ENCODE peak calls at places on chromosome 4, in eight cellular contexts. One of them, this sample, is unnamed.

GRCh38 chr4:174305961-174306360 is 22.2 kb downstream of the CEP44 start:
- DNase-seq in cardiac muscle cell: no peak
- DNase-seq in CD8-positive, alpha-beta T cell: no peak
- DNase-seq in CD4-positive, CD25-positive, alpha-beta regulatory T cell: no peak
- DNase-seq in GM23248: no peak
- DNase-seq in tibial nerve: no peak
- DNase-seq in tibial artery: no peak
- DNase-seq in AG04450: no peak
- DNase-seq in this sample: no peak

GRCh38 chr4:158203929-158204328 is 6.4 kb upstream of the TMEM144 start:
- DNase-seq in cardiac muscle cell: no peak
- DNase-seq in tibial nerve: no peak
- DNase-seq in CD4-positive, CD25-positive, alpha-beta regulatory T cell: no peak
- DNase-seq in GM23248: no peak
- DNase-seq in AG04450: no peak
- DNase-seq in CD8-positive, alpha-beta T cell: no peak
- DNase-seq in tibial artery: no peak
- DNase-seq in this sample: no peak

GRCh38 chr4:68264875-68265565 is 19.5 kb upstream of the TMPRSS11B start:
- DNase-seq in AG04450: no peak
- DNase-seq in tibial artery: no peak
- DNase-seq in CD4-positive, CD25-positive, alpha-beta regulatory T cell: peak
- DNase-seq in cardiac muscle cell: no peak
- DNase-seq in GM23248: no peak
- DNase-seq in tibial nerve: no peak
- DNase-seq in CD8-positive, alpha-beta T cell: no peak
- DNase-seq in this sample: no peak

GRCh38 chr4:87073570-87074470 is 139.0 kb downstream of the AFF1 start:
- DNase-seq in tibial artery: no peak
- DNase-seq in cardiac muscle cell: peak
- DNase-seq in CD4-positive, CD25-positive, alpha-beta regulatory T cell: peak
- DNase-seq in GM23248: no peak
- DNase-seq in CD8-positive, alpha-beta T cell: peak
- DNase-seq in tibial nerve: no peak
- DNase-seq in AG04450: no peak
- DNase-seq in this sample: no peak

GRCh38 chr4:148954011-148954749 is 512.0 kb upstream of the NR3C2 start:
- DNase-seq in cardiac muscle cell: no peak
- DNase-seq in CD4-positive, CD25-positive, alpha-beta regulatory T cell: no peak
- DNase-seq in GM23248: no peak
- DNase-seq in tibial artery: no peak
- DNase-seq in CD8-positive, alpha-beta T cell: no peak
- DNase-seq in tibial nerve: no peak
- DNase-seq in AG04450: no peak
- DNase-seq in this sample: no peak

GRCh38 chr4:120156115-120156718 is 89.6 kb upstream of the MAD2L1 start:
- DNase-seq in CD4-positive, CD25-positive, alpha-beta regulatory T cell: peak
- DNase-seq in GM23248: peak
- DNase-seq in CD8-positive, alpha-beta T cell: no peak
- DNase-seq in cardiac muscle cell: peak
- DNase-seq in tibial nerve: no peak
- DNase-seq in AG04450: peak
- DNase-seq in tibial artery: no peak
- DNase-seq in this sample: no peak

GRCh38 chr4:182978152-182978827 is 61.1 kb upstream of the DCTD start:
- DNase-seq in tibial artery: no peak
- DNase-seq in CD8-positive, alpha-beta T cell: no peak
- DNase-seq in AG04450: no peak
- DNase-seq in GM23248: peak
- DNase-seq in CD4-positive, CD25-positive, alpha-beta regulatory T cell: no peak
- DNase-seq in cardiac muscle cell: peak
- DNase-seq in tibial nerve: no peak
- DNase-seq in this sample: no peak

GRCh38 chr4:153217440-153217839 is 13.2 kb downstream of the TRIM2 start:
- DNase-seq in cardiac muscle cell: no peak
- DNase-seq in tibial nerve: no peak
- DNase-seq in GM23248: peak
- DNase-seq in tibial artery: no peak
- DNase-seq in AG04450: no peak
- DNase-seq in CD8-positive, alpha-beta T cell: no peak
- DNase-seq in CD4-positive, CD25-positive, alpha-beta regulatory T cell: no peak
- DNase-seq in this sample: no peak

GRCh38 chr4:26368685-26369084 is 47.9 kb downstream of the RBPJ start:
- DNase-seq in tibial nerve: no peak
- DNase-seq in CD8-positive, alpha-beta T cell: no peak
- DNase-seq in GM23248: no peak
- DNase-seq in CD4-positive, CD25-positive, alpha-beta regulatory T cell: no peak
- DNase-seq in cardiac muscle cell: no peak
- DNase-seq in tibial artery: no peak
- DNase-seq in AG04450: no peak
- DNase-seq in this sample: no peak

GRCh38 chr4:100184787-100185186 is 5.5 kb downstream of the DDIT4L start:
- DNase-seq in CD8-positive, alpha-beta T cell: no peak
- DNase-seq in tibial nerve: no peak
- DNase-seq in cardiac muscle cell: no peak
- DNase-seq in AG04450: no peak
- DNase-seq in tibial artery: no peak
- DNase-seq in GM23248: no peak
- DNase-seq in CD4-positive, CD25-positive, alpha-beta regulatory T cell: no peak
- DNase-seq in this sample: no peak

GRCh38 chr4:8607603-8608481 is 15.3 kb downstream of the CPZ start:
- DNase-seq in tibial artery: no peak
- DNase-seq in CD4-positive, CD25-positive, alpha-beta regulatory T cell: no peak
- DNase-seq in GM23248: peak
- DNase-seq in cardiac muscle cell: peak
- DNase-seq in tibial nerve: no peak
- DNase-seq in CD8-positive, alpha-beta T cell: peak
- DNase-seq in AG04450: no peak
- DNase-seq in this sample: no peak

GRCh38 chr4:71211748-71212147 is 127.1 kb upstream of the SLC4A4 start:
- DNase-seq in CD4-positive, CD25-positive, alpha-beta regulatory T cell: no peak
- DNase-seq in AG04450: no peak
- DNase-seq in GM23248: peak
- DNase-seq in CD8-positive, alpha-beta T cell: no peak
- DNase-seq in tibial nerve: no peak
- DNase-seq in tibial artery: no peak
- DNase-seq in cardiac muscle cell: peak
- DNase-seq in this sample: no peak

GRCh38 chr4:153039542-153040185 is 103.5 kb downstream of the FHDC1 start:
- DNase-seq in GM23248: no peak
- DNase-seq in cardiac muscle cell: peak
- DNase-seq in CD4-positive, CD25-positive, alpha-beta regulatory T cell: no peak
- DNase-seq in tibial nerve: no peak
- DNase-seq in tibial artery: no peak
- DNase-seq in CD8-positive, alpha-beta T cell: no peak
- DNase-seq in AG04450: no peak
- DNase-seq in this sample: no peak

GRCh38 chr4:23885943-23886590 is 3.8 kb downstream of the PPARGC1A start:
- DNase-seq in tibial nerve: no peak
- DNase-seq in CD8-positive, alpha-beta T cell: no peak
- DNase-seq in AG04450: no peak
- DNase-seq in GM23248: no peak
- DNase-seq in cardiac muscle cell: no peak
- DNase-seq in tibial artery: no peak
- DNase-seq in CD4-positive, CD25-positive, alpha-beta regulatory T cell: no peak
- DNase-seq in this sample: no peak

GRCh38 chr4:88573286-88573994 is 18.8 kb upstream of the HERC3 start:
- DNase-seq in AG04450: no peak
- DNase-seq in CD8-positive, alpha-beta T cell: no peak
- DNase-seq in GM23248: peak
- DNase-seq in cardiac muscle cell: no peak
- DNase-seq in CD4-positive, CD25-positive, alpha-beta regulatory T cell: no peak
- DNase-seq in tibial artery: no peak
- DNase-seq in tibial nerve: no peak
- DNase-seq in this sample: no peak

GRCh38 chr4:155809835-155810234 is 51.0 kb downstream of the GUCY1B1 start:
- DNase-seq in CD4-positive, CD25-positive, alpha-beta regulatory T cell: peak
- DNase-seq in tibial artery: no peak
- DNase-seq in CD8-positive, alpha-beta T cell: no peak
- DNase-seq in AG04450: peak
- DNase-seq in GM23248: peak
- DNase-seq in cardiac muscle cell: peak
- DNase-seq in tibial nerve: no peak
- DNase-seq in this sample: no peak

GRCh38 chr4:154205471-154205870 is 286.1 kb downstream of the DCHS2 start:
- DNase-seq in AG04450: no peak
- DNase-seq in cardiac muscle cell: no peak
- DNase-seq in tibial artery: no peak
- DNase-seq in GM23248: peak
- DNase-seq in tibial nerve: no peak
- DNase-seq in CD8-positive, alpha-beta T cell: no peak
- DNase-seq in CD4-positive, CD25-positive, alpha-beta regulatory T cell: no peak
- DNase-seq in this sample: no peak

GRCh38 chr4:23930750-23931488 is 41.1 kb upstream of the PPARGC1A start:
- DNase-seq in cardiac muscle cell: peak
- DNase-seq in CD8-positive, alpha-beta T cell: no peak
- DNase-seq in AG04450: no peak
- DNase-seq in tibial artery: peak
- DNase-seq in tibial nerve: peak
- DNase-seq in CD4-positive, CD25-positive, alpha-beta regulatory T cell: no peak
- DNase-seq in GM23248: peak
- DNase-seq in this sample: no peak

DNA sequence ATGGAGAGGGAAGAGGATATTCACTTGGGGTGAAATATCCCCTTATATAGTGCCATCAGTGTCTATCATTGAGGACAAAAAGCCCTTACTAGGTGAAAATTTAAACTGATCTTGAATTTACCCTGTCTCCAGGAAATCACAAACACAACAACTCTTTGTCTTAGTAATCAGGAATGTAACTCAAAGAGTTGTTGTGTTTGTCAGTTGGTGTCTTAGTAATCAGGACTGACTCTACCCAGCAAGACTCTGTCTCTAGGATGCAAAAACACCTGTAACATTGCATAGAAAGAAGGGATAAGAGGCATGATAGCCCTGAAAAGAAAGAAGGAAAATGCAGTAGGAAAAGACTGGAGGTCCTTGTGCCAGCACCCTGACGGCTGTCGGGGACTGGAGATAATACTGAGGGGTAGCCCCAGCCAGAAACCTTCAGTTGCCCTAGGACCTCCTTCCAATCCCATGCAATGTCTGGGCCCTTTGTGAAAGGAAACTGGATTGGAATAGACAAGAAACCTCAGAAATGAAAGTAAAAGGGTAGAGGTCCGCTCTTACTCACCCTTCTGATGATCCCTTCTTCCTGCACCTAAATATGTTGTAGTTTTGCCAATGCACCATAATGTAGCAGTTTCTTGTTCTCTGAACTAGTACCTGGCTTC is 45.3 kb downstream of the HMGB2 start:
- DNase-seq in CD4-positive, CD25-positive, alpha-beta regulatory T cell: peak
- DNase-seq in AG04450: no peak
- DNase-seq in tibial nerve: no peak
- DNase-seq in CD8-positive, alpha-beta T cell: no peak
- DNase-seq in tibial artery: no peak
- DNase-seq in GM23248: peak
- DNase-seq in cardiac muscle cell: peak
- DNase-seq in this sample: no peak
- H3K27ac ChIP-seq in CD4-positive, CD25-positive, alpha-beta regulatory T cell: no peak
- H3K27ac ChIP-seq in AG04450: no peak
- H3K27ac ChIP-seq in tibial nerve: no peak
- H3K27ac ChIP-seq in CD8-positive, alpha-beta T cell: no peak
- H3K27ac ChIP-seq in tibial artery: no peak
- H3K27ac ChIP-seq in GM23248: no peak
- H3K27ac ChIP-seq in cardiac muscle cell: peak
- H3K27ac ChIP-seq in this sample: no peak

DNA sequence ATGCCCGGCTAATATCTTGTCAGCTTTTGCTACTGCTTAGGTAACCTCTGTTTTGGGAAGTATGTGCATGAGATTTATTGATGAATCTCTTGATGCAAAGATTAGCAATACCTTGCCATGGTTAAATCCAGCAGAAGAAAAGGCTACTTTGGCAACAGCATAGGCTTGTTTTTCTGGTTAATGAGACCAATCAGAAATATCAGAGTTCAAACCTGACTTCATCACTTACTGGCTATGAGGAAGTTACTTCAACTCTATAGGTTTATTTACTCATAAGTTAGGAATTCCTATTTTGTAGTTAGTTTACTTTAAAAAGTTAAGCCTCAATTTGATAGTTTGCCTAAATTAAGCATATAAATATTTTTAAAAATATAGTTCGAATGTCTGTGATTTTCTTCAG is 93.1 kb downstream of the PDLIM5 start:
- DNase-seq in tibial nerve: no peak
- DNase-seq in cardiac muscle cell: no peak
- DNase-seq in tibial artery: no peak
- DNase-seq in CD8-positive, alpha-beta T cell: no peak
- DNase-seq in AG04450: no peak
- DNase-seq in CD4-positive, CD25-positive, alpha-beta regulatory T cell: no peak
- DNase-seq in GM23248: peak
- DNase-seq in this sample: no peak
- H3K4me3 ChIP-seq in tibial nerve: no peak
- H3K4me3 ChIP-seq in cardiac muscle cell: no peak
- H3K4me3 ChIP-seq in tibial artery: no peak
- H3K4me3 ChIP-seq in CD8-positive, alpha-beta T cell: no peak
- H3K4me3 ChIP-seq in AG04450: no peak
- H3K4me3 ChIP-seq in CD4-positive, CD25-positive, alpha-beta regulatory T cell: no peak
- H3K4me3 ChIP-seq in GM23248: peak
- H3K4me3 ChIP-seq in this sample: no peak

DNA sequence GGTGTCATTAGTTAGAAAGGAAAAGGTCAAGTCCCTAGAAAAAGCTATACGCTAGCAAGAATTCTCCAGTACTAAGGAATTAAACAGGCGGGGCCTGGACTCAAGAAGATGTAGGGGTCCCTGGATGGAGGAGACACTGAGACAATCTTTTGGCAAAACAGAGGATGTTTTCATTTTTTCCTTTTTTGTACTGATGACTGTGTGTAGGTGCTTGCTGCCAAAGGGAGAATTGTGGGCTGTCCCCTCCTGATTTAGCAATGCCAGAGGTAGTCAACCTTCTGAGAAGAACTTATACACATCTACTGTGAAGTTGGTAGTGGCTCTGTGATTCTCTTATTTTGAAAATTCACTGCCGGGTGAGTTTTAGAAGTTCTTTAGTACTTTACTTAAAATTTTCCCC is 391.1 kb downstream of the SPRY1 start:
- DNase-seq in tibial nerve: no peak
- DNase-seq in CD8-positive, alpha-beta T cell: no peak
- DNase-seq in CD4-positive, CD25-positive, alpha-beta regulatory T cell: no peak
- DNase-seq in tibial artery: no peak
- DNase-seq in cardiac muscle cell: no peak
- DNase-seq in AG04450: no peak
- DNase-seq in GM23248: peak
- DNase-seq in this sample: no peak
- H3K27ac ChIP-seq in tibial nerve: peak
- H3K27ac ChIP-seq in CD8-positive, alpha-beta T cell: no peak
- H3K27ac ChIP-seq in CD4-positive, CD25-positive, alpha-beta regulatory T cell: no peak
- H3K27ac ChIP-seq in tibial artery: peak
- H3K27ac ChIP-seq in cardiac muscle cell: no peak
- H3K27ac ChIP-seq in AG04450: no peak
- H3K27ac ChIP-seq in GM23248: no peak
- H3K27ac ChIP-seq in this sample: no peak

DNA sequence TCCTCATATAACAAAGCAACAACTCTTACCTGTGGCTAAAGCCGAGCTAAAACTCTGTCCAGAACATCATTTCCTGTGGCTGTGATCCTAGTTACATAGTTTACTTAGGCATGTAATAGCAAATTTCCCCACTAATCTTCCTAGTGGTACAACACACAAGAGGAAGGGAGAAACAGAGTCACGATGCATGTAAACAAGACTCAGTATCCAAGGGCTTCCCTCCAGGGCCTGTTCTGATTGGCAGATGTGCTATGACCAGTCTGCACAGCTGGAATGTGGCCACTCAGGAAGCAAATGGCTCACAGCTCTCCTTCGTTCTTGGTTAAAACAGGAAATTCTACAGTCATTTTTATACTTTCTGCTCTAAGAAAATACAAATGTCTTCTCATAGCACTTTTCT is 49.2 kb upstream of the PRSS48 start:
- DNase-seq in GM23248: peak
- DNase-seq in tibial nerve: peak
- DNase-seq in CD8-positive, alpha-beta T cell: no peak
- DNase-seq in cardiac muscle cell: peak
- DNase-seq in tibial artery: peak
- DNase-seq in AG04450: peak
- DNase-seq in CD4-positive, CD25-positive, alpha-beta regulatory T cell: no peak
- DNase-seq in this sample: no peak
- H3K4me3 ChIP-seq in GM23248: peak
- H3K4me3 ChIP-seq in tibial nerve: peak
- H3K4me3 ChIP-seq in CD8-positive, alpha-beta T cell: no peak
- H3K4me3 ChIP-seq in cardiac muscle cell: no peak
- H3K4me3 ChIP-seq in tibial artery: peak
- H3K4me3 ChIP-seq in AG04450: peak
- H3K4me3 ChIP-seq in CD4-positive, CD25-positive, alpha-beta regulatory T cell: no peak
- H3K4me3 ChIP-seq in this sample: no peak